ENCODE peak calls at places on chromosomes 6 and 20, in six cellular contexts. One of them, this sample, is unnamed.
A peak's percentile ranks its signal among the peaks of the same experiment; 100 is the strongest.

GRCh38 chr20:51586005-51586440 is 43.5 kb upstream of the NFATC2 start:
- DNase-seq in stomach: no peak
- DNase-seq in testis: no peak
- DNase-seq in tibial artery: no peak
- DNase-seq in heart left ventricle: no peak
- DNase-seq in endodermal cell: peak; percentile 58
- DNase-seq in this sample: no peak

GRCh38 chr6:166861961-166862286 is 94.4 kb downstream of the RNASET2 start:
- DNase-seq in stomach: no peak
- DNase-seq in testis: no peak
- DNase-seq in tibial artery: no peak
- DNase-seq in heart left ventricle: no peak
- DNase-seq in endodermal cell: no peak
- DNase-seq in this sample: no peak

GRCh38 chr6:77089776-77090175 is 373.5 kb downstream of the HTR1B start:
- DNase-seq in stomach: no peak
- DNase-seq in testis: no peak
- DNase-seq in tibial artery: no peak
- DNase-seq in heart left ventricle: no peak
- DNase-seq in endodermal cell: no peak
- DNase-seq in this sample: no peak

GRCh38 chr6:16764188-16764950 is 3.1 kb upstream of the ATXN1 start:
- DNase-seq in stomach: no peak
- DNase-seq in testis: no peak
- DNase-seq in tibial artery: no peak
- DNase-seq in heart left ventricle: no peak
- DNase-seq in endodermal cell: no peak
- DNase-seq in this sample: no peak

GRCh38 chr20:621115-621756 is 11.1 kb upstream of the TCF15 start:
- DNase-seq in stomach: no peak
- DNase-seq in testis: no peak
- DNase-seq in tibial artery: no peak
- DNase-seq in heart left ventricle: no peak
- DNase-seq in endodermal cell: no peak
- DNase-seq in this sample: no peak

GRCh38 chr6:138844203-138844602 is 48.3 kb downstream of the ECT2L start:
- DNase-seq in stomach: no peak
- DNase-seq in testis: peak; percentile 36
- DNase-seq in tibial artery: no peak
- DNase-seq in heart left ventricle: peak; percentile 74
- DNase-seq in endodermal cell: peak; percentile 55
- DNase-seq in this sample: no peak

GRCh38 chr6:134161036-134161435 is 108.6 kb upstream of the SLC2A12 start:
- DNase-seq in stomach: no peak
- DNase-seq in testis: no peak
- DNase-seq in tibial artery: no peak
- DNase-seq in heart left ventricle: no peak
- DNase-seq in endodermal cell: no peak
- DNase-seq in this sample: no peak

GRCh38 chr20:32642257-32643046 is 31.3 kb downstream of the C20orf203 start:
- DNase-seq in stomach: no peak
- DNase-seq in testis: peak; percentile 70
- DNase-seq in tibial artery: no peak
- DNase-seq in heart left ventricle: no peak
- DNase-seq in endodermal cell: peak; percentile 45
- DNase-seq in this sample: no peak

GRCh38 chr6:131937703-131938631 is 13.2 kb downstream of the CCN2 start:
- DNase-seq in stomach: no peak
- DNase-seq in testis: no peak
- DNase-seq in tibial artery: no peak
- DNase-seq in heart left ventricle: no peak
- DNase-seq in endodermal cell: no peak
- DNase-seq in this sample: no peak

GRCh38 chr20:59300341-59301081 is at the start of gene EDN3:
- DNase-seq in stomach: no peak
- DNase-seq in testis: no peak
- DNase-seq in tibial artery: no peak
- DNase-seq in heart left ventricle: no peak
- DNase-seq in endodermal cell: peak; percentile 74
- DNase-seq in this sample: no peak

GRCh38 chr20:38935967-38936407 is 9.8 kb downstream of the FAM83D start:
- DNase-seq in stomach: no peak
- DNase-seq in testis: no peak
- DNase-seq in tibial artery: no peak
- DNase-seq in heart left ventricle: no peak
- DNase-seq in endodermal cell: no peak
- DNase-seq in this sample: no peak

GRCh38 chr6:11366934-11367637 is 134.6 kb upstream of the NEDD9 start:
- DNase-seq in stomach: no peak
- DNase-seq in testis: no peak
- DNase-seq in tibial artery: no peak
- DNase-seq in heart left ventricle: no peak
- DNase-seq in endodermal cell: peak; percentile 13
- DNase-seq in this sample: no peak

GRCh38 chr6:156963712-156964700 is 186.8 kb downstream of the ARID1B start:
- DNase-seq in stomach: no peak
- DNase-seq in testis: no peak
- DNase-seq in tibial artery: no peak
- DNase-seq in heart left ventricle: no peak
- DNase-seq in endodermal cell: no peak
- DNase-seq in this sample: no peak

GRCh38 chr6:40950986-40951730 is 87.9 kb downstream of the UNC5CL start:
- DNase-seq in stomach: no peak
- DNase-seq in testis: no peak
- DNase-seq in tibial artery: no peak
- DNase-seq in heart left ventricle: no peak
- DNase-seq in endodermal cell: peak; percentile 79
- DNase-seq in this sample: no peak

GRCh38 chr6:138410972-138411667 is 7.1 kb downstream of the HEBP2 start:
- DNase-seq in stomach: no peak
- DNase-seq in testis: no peak
- DNase-seq in tibial artery: no peak
- DNase-seq in heart left ventricle: no peak
- DNase-seq in endodermal cell: no peak
- DNase-seq in this sample: no peak

GRCh38 chr6:19569563-19569962 is 267.6 kb upstream of the ID4 start:
- DNase-seq in stomach: no peak
- DNase-seq in testis: no peak
- DNase-seq in tibial artery: no peak
- DNase-seq in heart left ventricle: no peak
- DNase-seq in endodermal cell: no peak
- DNase-seq in this sample: no peak

GRCh38 chr6:10425973-10426780 is 11.3 kb upstream of the TFAP2A start:
- DNase-seq in stomach: peak; percentile 55
- DNase-seq in testis: peak; percentile 59
- DNase-seq in tibial artery: no peak
- DNase-seq in heart left ventricle: no peak
- DNase-seq in endodermal cell: peak; percentile 76
- DNase-seq in this sample: no peak

GRCh38 chr20:53760025-53760441 is 166.4 kb upstream of the ZNF217 start:
- DNase-seq in stomach: no peak
- DNase-seq in testis: no peak
- DNase-seq in tibial artery: no peak
- DNase-seq in heart left ventricle: no peak
- DNase-seq in endodermal cell: no peak
- DNase-seq in this sample: no peak

GRCh38 chr6:18528084-18528743 is 141.1 kb downstream of the RNF144B start:
- DNase-seq in stomach: no peak
- DNase-seq in testis: no peak
- DNase-seq in tibial artery: no peak
- DNase-seq in heart left ventricle: no peak
- DNase-seq in endodermal cell: no peak
- DNase-seq in this sample: no peak

GRCh38 chr20:6122873-6123649 is at the start of gene FERMT1:
- DNase-seq in stomach: peak; percentile 68
- DNase-seq in testis: peak; percentile 60
- DNase-seq in tibial artery: no peak
- DNase-seq in heart left ventricle: peak; percentile 62
- DNase-seq in endodermal cell: peak; percentile 89
- DNase-seq in this sample: peak; percentile 37

GRCh38 chr20:2745060-2745910 is 52.7 kb downstream of the EBF4 start:
- DNase-seq in stomach: no peak
- DNase-seq in testis: no peak
- DNase-seq in tibial artery: no peak
- DNase-seq in heart left ventricle: no peak
- DNase-seq in endodermal cell: peak; percentile 75
- DNase-seq in this sample: no peak

GRCh38 chr20:47256665-47257236 is 99.7 kb downstream of the ZMYND8 start:
- DNase-seq in stomach: no peak
- DNase-seq in testis: no peak
- DNase-seq in tibial artery: no peak
- DNase-seq in heart left ventricle: no peak
- DNase-seq in endodermal cell: no peak
- DNase-seq in this sample: no peak

GRCh38 chr6:108484016-108484415 is 76.7 kb upstream of the FOXO3 start:
- DNase-seq in stomach: no peak
- DNase-seq in testis: no peak
- DNase-seq in tibial artery: no peak
- DNase-seq in heart left ventricle: no peak
- DNase-seq in endodermal cell: no peak
- DNase-seq in this sample: no peak

GRCh38 chr20:9573598-9573997 is 59.2 kb downstream of the LAMP5 start:
- DNase-seq in stomach: no peak
- DNase-seq in testis: no peak
- DNase-seq in tibial artery: no peak
- DNase-seq in heart left ventricle: no peak
- DNase-seq in endodermal cell: peak; percentile 63
- DNase-seq in this sample: no peak
- H3K27me3 ChIP-seq in stomach: no peaks in the 10 kb centered on the region
- H3K27me3 ChIP-seq in testis: no peaks in the 10 kb centered on the region
- H3K27me3 ChIP-seq in tibial artery: no peaks in the 10 kb centered on the region
- H3K27me3 ChIP-seq in heart left ventricle: no peaks in the 10 kb centered on the region
- H3K27me3 ChIP-seq in endodermal cell: no peaks in the 10 kb centered on the region
- H3K27me3 ChIP-seq in this sample: no peaks in the 10 kb centered on the region

GRCh38 chr6:154407440-154407839 is 50.8 kb upstream of the IPCEF1 start:
- DNase-seq in stomach: no peak
- DNase-seq in testis: no peak
- DNase-seq in tibial artery: no peak
- DNase-seq in heart left ventricle: no peak
- DNase-seq in endodermal cell: no peak
- DNase-seq in this sample: no peak

GRCh38 chr6:154404791-154405400 is 48.3 kb upstream of the IPCEF1 start:
- DNase-seq in stomach: no peak
- DNase-seq in testis: no peak
- DNase-seq in tibial artery: no peak
- DNase-seq in heart left ventricle: no peak
- DNase-seq in endodermal cell: no peak
- DNase-seq in this sample: no peak

GRCh38 chr6:154406301-154406700 is 49.7 kb upstream of the IPCEF1 start:
- DNase-seq in stomach: no peak
- DNase-seq in testis: no peak
- DNase-seq in tibial artery: no peak
- DNase-seq in heart left ventricle: no peak
- DNase-seq in endodermal cell: no peak
- DNase-seq in this sample: no peak

GRCh38 chr6:154408906-154409500 is 52.4 kb upstream of the IPCEF1 start:
- DNase-seq in stomach: no peak
- DNase-seq in testis: no peak
- DNase-seq in tibial artery: no peak
- DNase-seq in heart left ventricle: no peak
- DNase-seq in endodermal cell: no peak
- DNase-seq in this sample: no peak

GRCh38 chr6:154406869-154407268 is 50.3 kb upstream of the IPCEF1 start:
- DNase-seq in stomach: no peak
- DNase-seq in testis: no peak
- DNase-seq in tibial artery: no peak
- DNase-seq in heart left ventricle: no peak
- DNase-seq in endodermal cell: no peak
- DNase-seq in this sample: no peak
- H3K4me1 ChIP-seq in stomach: peaks cover 4% of the 10 kb centered on the region
- H3K4me1 ChIP-seq in testis: peaks cover 21% of the 10 kb centered on the region
- H3K4me1 ChIP-seq in tibial artery: peaks cover 71% of the 10 kb centered on the region
- H3K4me1 ChIP-seq in heart left ventricle: peaks cover 38% of the 10 kb centered on the region
- H3K4me1 ChIP-seq in endodermal cell: no peaks in the 10 kb centered on the region
- H3K4me1 ChIP-seq in this sample: no peaks in the 10 kb centered on the region

GRCh38 chr20:56179051-56179450 is 69.5 kb upstream of the MC3R start:
- DNase-seq in stomach: no peak
- DNase-seq in testis: no peak
- DNase-seq in tibial artery: no peak
- DNase-seq in heart left ventricle: no peak
- DNase-seq in endodermal cell: no peak
- DNase-seq in this sample: no peak
- H3K9me3 ChIP-seq in stomach: no peaks in the 10 kb centered on the region
- H3K9me3 ChIP-seq in testis: no peaks in the 10 kb centered on the region
- H3K9me3 ChIP-seq in tibial artery: no peaks in the 10 kb centered on the region
- H3K9me3 ChIP-seq in heart left ventricle: no peaks in the 10 kb centered on the region
- H3K9me3 ChIP-seq in endodermal cell: peaks cover 77% of the 10 kb centered on the region
- H3K9me3 ChIP-seq in this sample: no peaks in the 10 kb centered on the region

DNA sequence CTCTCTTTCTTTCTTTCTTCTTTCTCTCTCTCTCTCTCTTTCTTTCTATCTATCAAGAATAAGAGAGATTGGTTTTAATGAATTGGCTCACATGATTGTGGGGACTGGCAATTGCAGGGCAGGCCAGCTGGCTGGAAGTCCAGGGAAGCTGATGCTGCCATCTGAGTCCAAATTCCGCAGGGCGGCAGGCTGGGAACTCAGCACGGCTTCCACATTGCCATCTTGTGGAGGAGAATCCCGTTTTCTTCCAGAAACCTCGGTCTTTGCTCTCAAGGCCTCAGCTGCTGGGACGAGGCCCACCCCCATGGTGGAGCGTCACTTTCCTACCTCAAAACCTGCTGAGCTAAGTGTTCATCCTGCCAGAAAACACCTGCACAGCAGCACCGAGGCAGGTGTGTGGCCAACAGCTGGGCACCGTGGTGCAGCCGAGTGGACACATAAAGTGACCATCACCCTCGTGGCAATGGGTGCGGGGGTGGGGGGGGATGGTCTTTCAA is 58.8 kb upstream of the SLCO4A1 start:
- DNase-seq in stomach: no peak
- DNase-seq in testis: peak; percentile 41
- DNase-seq in tibial artery: no peak
- DNase-seq in heart left ventricle: peak; percentile 13
- DNase-seq in endodermal cell: no peak
- DNase-seq in this sample: no peak
- H3K27me3 ChIP-seq in stomach: peaks cover 98% of the 10 kb centered on the region
- H3K27me3 ChIP-seq in testis: no peaks in the 10 kb centered on the region
- H3K27me3 ChIP-seq in tibial artery: peaks cover 70% of the 10 kb centered on the region
- H3K27me3 ChIP-seq in heart left ventricle: peaks cover 15% of the 10 kb centered on the region
- H3K27me3 ChIP-seq in endodermal cell: no peaks in the 10 kb centered on the region
- H3K27me3 ChIP-seq in this sample: no peaks in the 10 kb centered on the region

GRCh38 chr6:142195862-142196536 is 48.9 kb downstream of the VTA1 start:
- DNase-seq in stomach: no peak
- DNase-seq in testis: no peak
- DNase-seq in tibial artery: no peak
- DNase-seq in heart left ventricle: no peak
- DNase-seq in endodermal cell: no peak
- DNase-seq in this sample: no peak

GRCh38 chr6:142192343-142192742 is 45.3 kb downstream of the VTA1 start:
- DNase-seq in stomach: no peak
- DNase-seq in testis: no peak
- DNase-seq in tibial artery: no peak
- DNase-seq in heart left ventricle: no peak
- DNase-seq in endodermal cell: no peak
- DNase-seq in this sample: no peak

GRCh38 chr6:142193621-142194020 is 46.6 kb downstream of the VTA1 start:
- DNase-seq in stomach: no peak
- DNase-seq in testis: no peak
- DNase-seq in tibial artery: no peak
- DNase-seq in heart left ventricle: no peak
- DNase-seq in endodermal cell: no peak
- DNase-seq in this sample: no peak
- H3K4me1 ChIP-seq in stomach: no peaks in the 10 kb centered on the region
- H3K4me1 ChIP-seq in testis: no peaks in the 10 kb centered on the region
- H3K4me1 ChIP-seq in tibial artery: no peaks in the 10 kb centered on the region
- H3K4me1 ChIP-seq in heart left ventricle: no peaks in the 10 kb centered on the region
- H3K4me1 ChIP-seq in endodermal cell: no peaks in the 10 kb centered on the region
- H3K4me1 ChIP-seq in this sample: no peaks in the 10 kb centered on the region